ENCODE peak calls at places on chromosome 1, in seven cellular contexts. G, F, I, O, M, U and B are unnamed samples.

GRCh38 chr1:238205045-238205662 is 314.4 kb upstream of the ZP4 start:
- DNase-seq in G (no peak), F (no peak), I (no peak), O (no peak), M (no peak), U (no peak), B (no peak)

GRCh38 chr1:86156571-86157455 is at the start of gene COL24A1:
- DNase-seq in G (peak), F (peak), I (no peak), O (no peak), M (no peak), U (peak), B (no peak)

GRCh38 chr1:180757657-180758056 is 125.8 kb downstream of the XPR1 start:
- DNase-seq in G (no peak), F (no peak), I (no peak), O (no peak), M (no peak), U (no peak), B (no peak)

GRCh38 chr1:226975909-226976670 is 36.0 kb downstream of the COQ8A start:
- DNase-seq in G (no peak), F (no peak), I (no peak), O (no peak), M (no peak), U (no peak), B (peak)

GRCh38 chr1:3459940-3460652 is 5.6 kb downstream of the ARHGEF16 start:
- DNase-seq in G (no peak), F (no peak), I (no peak), O (no peak), M (no peak), U (no peak), B (no peak)

GRCh38 chr1:228408041-228408868 is 1.6 kb upstream of the TRIM11 start:
- DNase-seq in G (no peak), F (no peak), I (no peak), O (no peak), M (no peak), U (no peak), B (peak)

GRCh38 chr1:248714248-248714647 is 11.7 kb upstream of the OR14I1 start:
- DNase-seq in G (no peak), F (no peak), I (no peak), O (no peak), M (no peak), U (no peak), B (no peak)

GRCh38 chr1:6110326-6110725 is 64.6 kb downstream of the KCNAB2 start:
- DNase-seq in G (no peak), F (peak), I (no peak), O (no peak), M (no peak), U (no peak), B (no peak)

DNA sequence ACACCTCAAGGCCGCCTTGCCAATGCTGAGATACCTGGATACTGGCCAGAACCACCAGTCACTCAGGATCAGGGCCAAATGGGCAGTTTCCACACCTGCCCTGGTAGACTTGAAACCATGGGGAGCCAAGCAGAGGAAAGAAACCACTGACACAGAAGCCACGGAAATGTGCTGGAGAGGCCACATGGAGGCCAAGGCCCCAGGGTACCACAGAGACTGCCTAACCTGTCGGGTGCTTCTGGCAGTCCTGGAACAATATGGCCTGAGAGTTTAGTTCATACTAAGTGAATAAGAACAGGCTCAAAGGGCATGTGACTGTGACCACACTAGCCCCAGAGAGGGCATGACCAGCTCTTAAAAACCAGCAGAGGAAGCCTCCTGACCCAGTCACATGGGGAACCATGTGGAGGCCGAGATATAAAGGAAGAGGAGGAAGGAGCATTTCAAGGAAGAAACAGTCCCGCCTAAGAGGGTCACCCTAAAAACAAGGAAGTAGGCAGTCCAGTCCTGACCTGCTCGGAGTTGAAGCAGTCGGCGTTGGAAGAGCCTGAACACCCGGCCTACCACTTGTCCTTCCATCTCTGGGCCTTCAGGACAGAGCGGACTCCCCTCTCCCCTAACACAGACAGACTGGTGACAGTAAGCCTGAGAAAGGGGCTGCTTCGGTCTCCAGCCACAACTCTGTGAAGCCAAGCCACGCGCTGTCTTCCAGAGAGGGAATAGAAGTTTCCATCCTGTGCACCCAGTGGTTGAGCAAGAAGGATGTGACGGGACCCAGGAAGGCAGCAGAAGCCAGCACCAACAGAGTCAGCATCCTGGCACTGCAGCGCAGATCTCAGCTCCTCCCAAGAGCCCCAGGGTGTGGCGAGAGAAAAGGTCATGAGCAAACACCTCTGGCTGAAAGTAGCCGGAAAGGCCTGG is at the start of gene DENND2D:
- DNase-seq in G (peak), F (peak), I (no peak), O (no peak), M (no peak), U (peak), B (peak)
- H3K4me3 ChIP-seq in G (no peak), F (no peak), I (no peak), O (no peak), M (no peak), U (no peak), B (no peak)

DNA sequence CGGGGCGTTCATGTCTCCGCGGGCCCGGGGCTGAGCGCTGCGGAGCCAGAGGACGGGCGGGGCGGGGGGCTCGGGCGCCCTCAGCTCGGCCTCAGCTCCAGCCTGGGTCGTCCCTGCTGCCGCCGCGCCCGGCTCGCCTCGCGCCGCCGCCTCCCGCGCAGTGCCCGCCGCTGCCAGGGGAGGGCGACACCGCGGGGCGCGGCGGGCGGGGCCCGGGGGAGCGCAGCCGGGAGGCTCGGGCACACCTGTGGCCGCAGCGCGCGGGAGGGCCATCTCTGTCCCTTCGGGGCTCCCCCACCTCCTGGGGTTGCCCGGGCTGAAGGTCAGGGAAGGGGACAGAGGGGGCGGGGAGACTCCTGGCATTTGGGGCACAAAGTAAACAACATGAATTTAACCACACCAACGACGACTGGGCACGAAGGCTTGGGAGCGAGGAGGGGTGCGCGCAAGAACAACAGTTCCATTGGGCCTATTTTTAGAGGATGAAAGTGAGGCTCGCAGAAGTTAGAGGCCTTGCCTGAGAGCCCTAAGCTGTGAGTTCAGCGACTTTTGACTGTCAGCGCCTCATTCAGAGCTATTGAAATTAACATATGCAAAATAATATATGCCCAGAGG is at the start of gene FAM131C:
- DNase-seq in G (no peak), F (no peak), I (no peak), O (peak), M (no peak), U (no peak), B (no peak)
- TF ChIP-seq CTCF in G (peak), F (peak), I (no peak), O (peak), M (peak), U (peak), B (no peak)

DNA sequence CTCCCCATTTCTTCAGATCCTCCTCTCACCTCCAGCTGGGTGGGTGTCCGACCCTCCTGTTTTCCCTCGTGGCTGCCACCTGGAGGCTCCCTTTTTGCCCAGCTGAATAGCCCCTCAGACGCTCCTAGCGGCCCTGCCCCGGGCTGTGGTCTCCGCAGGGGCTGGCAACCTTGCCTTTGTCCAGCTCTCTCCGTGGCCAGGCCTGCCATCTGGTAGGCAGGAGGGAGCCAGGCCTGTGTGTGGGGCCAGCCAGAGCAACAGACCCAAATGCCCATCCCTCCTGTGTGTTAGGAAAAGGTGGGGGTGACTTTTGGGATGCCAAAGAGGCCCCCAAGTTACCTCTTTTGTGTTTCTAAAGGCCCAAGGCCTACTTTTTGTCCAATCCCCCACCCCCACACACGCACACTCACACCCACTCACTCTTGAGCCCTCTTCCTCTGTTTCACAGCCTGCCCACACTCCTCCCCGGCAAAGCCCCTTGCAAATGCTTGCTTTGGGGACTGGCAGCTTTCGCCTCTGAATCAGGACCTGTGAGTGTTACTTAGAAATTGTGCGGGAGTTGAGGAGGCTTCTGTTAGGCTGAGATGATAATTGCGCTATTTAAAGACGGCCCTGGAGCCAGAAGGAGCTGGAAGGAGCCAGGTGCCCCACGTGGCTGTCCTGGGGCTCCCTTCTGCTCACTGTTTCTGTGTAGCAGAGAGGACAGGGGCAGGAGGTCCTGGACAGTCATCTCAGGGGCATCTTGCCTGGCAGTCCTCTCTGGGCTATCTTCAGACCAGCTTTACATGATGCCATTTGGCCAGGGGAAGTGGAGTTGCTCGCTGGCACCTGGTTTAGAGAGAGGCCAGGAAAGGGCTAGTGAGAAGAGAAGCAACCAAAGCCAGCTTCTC is 9.1 kb downstream of the PPFIA4 start:
- DNase-seq in G (no peak), F (no peak), I (no peak), O (no peak), M (no peak), U (no peak), B (no peak)
- TF ChIP-seq POLR2A in G (no peak), F (no peak), I (no peak), O (no peak), M (no peak), U (no peak), B (no peak)

DNA sequence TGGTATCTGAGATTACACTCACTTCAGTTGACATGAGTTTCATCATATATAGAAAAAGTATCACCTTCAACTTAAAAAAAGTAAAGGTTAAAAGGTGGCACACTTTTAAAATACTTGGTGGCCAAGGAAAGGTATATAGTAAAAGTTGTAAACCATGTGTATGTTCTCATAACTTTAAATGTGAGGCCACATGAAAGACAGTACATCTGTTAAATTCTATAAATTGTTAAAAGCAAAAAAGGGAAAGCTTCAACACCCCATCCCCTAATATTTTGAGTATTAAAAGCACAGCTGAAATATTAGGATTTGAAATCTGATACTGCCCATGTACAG is 5.6 kb downstream of the IRF2BP2 start:
- DNase-seq in G (no peak), F (no peak), I (no peak), O (no peak), M (no peak), U (no peak), B (no peak)
- H3K4me3 ChIP-seq in G (peak), F (peak), I (no peak), O (peak), M (no peak), U (peak), B (no peak)

DNA sequence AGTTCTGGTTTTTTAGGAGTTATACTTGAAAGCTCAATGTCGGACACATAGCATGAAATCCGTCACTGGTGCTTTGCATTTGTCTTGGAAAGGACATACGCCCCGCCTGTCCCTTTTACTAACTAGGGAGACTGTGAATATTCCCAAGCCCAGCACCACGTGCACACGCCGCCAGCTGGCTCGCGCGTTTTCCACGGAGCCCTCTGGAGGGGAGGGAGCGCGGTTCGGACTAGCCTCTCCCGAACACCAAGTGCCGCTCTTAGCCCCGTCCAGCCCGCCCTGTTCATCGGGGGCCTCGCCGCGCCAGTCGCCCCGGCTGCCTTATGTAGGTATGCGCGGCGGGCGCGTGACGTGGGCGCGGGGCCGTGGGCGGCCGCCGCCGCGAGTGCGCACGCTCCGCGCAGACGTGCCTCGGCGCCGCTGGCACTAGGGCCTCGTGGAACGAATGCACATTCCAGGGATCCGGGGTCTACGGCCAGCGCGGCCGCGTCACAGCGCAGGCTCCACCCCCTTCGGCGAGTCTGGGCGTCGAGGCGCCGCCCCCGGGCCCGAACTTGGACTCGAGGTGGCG is 689 bp upstream of the IRF2BP2 start:
- DNase-seq in G (peak), F (peak), I (peak), O (peak), M (peak), U (peak), B (peak)
- TF ChIP-seq CTCF in G (no peak), F (no peak), I (no peak), O (no peak), M (no peak), U (peak), B (no peak)